ENCODE peak calls at places on chromosome 7, in five cellular contexts. Z is ACHN; P is iris pigment epithelial cell; Y is NCI-H774; R is activated naive CD4-positive, alpha-beta T cell treated with Interleukin-2 at 50 U/mL for 16 hours. A is an unnamed sample.

GRCh38 chr7:40546616-40547501 is 412.1 kb downstream of the SUGCT start:
- DNase-seq in Z (no peak), P (peak), Y (no peak), R (no peak), A (no peak)

GRCh38 chr7:22859676-22860290 is 37.1 kb upstream of the TOMM7 start:
- DNase-seq in Z (no peak), P (peak), Y (no peak), R (no peak), A (no peak)

GRCh38 chr7:146902728-146903127 is 786.1 kb downstream of the CNTNAP2 start:
- DNase-seq in Z (peak), P (no peak), Y (no peak), R (no peak), A (no peak)

GRCh38 chr7:98810166-98810802 is 59.5 kb downstream of the TMEM130 start:
- DNase-seq in Z (no peak), P (no peak), Y (no peak), R (no peak), A (no peak)

GRCh38 chr7:44608916-44609648 is 2.7 kb downstream of the OGDH start:
- DNase-seq in Z (no peak), P (peak), Y (no peak), R (no peak), A (no peak)

GRCh38 chr7:129368389-129368986 is 65.7 kb upstream of the STRIP2 start:
- DNase-seq in Z (no peak), P (no peak), Y (no peak), R (peak), A (no peak)

GRCh38 chr7:1200045-1200444 is 32.6 kb upstream of the UNCX start:
- DNase-seq in Z (no peak), P (peak), Y (no peak), R (no peak), A (no peak)

GRCh38 chr7:96167424-96167823 is 154.5 kb downstream of the SLC25A13 start:
- DNase-seq in Z (no peak), P (no peak), Y (no peak), R (no peak), A (no peak)

GRCh38 chr7:128115821-128116723 is 84.8 kb upstream of the LRRC4 start:
- DNase-seq in Z (no peak), P (no peak), Y (no peak), R (no peak), A (no peak)

GRCh38 chr7:142432386-142432785 is 174.5 kb upstream of the PRSS58 start:
- DNase-seq in Z (no peak), P (no peak), Y (no peak), R (no peak), A (no peak)

GRCh38 chr7:150964593-150965111 is 13.5 kb downstream of the KCNH2 start:
- DNase-seq in Z (no peak), P (no peak), Y (no peak), R (no peak), A (no peak)

GRCh38 chr7:1536768-1537630 is 6.5 kb downstream of the MAFK start:
- DNase-seq in Z (peak), P (peak), Y (no peak), R (no peak), A (no peak)

GRCh38 chr7:151825711-151826110 is 51.2 kb downstream of the PRKAG2 start:
- DNase-seq in Z (no peak), P (no peak), Y (no peak), R (no peak), A (no peak)

GRCh38 chr7:98248156-98248555 is 3.9 kb downstream of the TECPR1 start:
- DNase-seq in Z (no peak), P (no peak), Y (no peak), R (no peak), A (no peak)

GRCh38 chr7:26664735-26665420 is 199.5 kb downstream of the SKAP2 start:
- DNase-seq in Z (peak), P (peak), Y (no peak), R (peak), A (no peak)

GRCh38 chr7:156014808-156015207 is 202.5 kb upstream of the SHH start:
- DNase-seq in Z (no peak), P (no peak), Y (no peak), R (no peak), A (no peak)

GRCh38 chr7:142338633-142339501 is 81.0 kb upstream of the PRSS58 start:
- DNase-seq in Z (peak), P (peak), Y (no peak), R (no peak), A (no peak)

GRCh38 chr7:55073051-55073511 is 54.3 kb downstream of the EGFR start:
- DNase-seq in Z (peak), P (peak), Y (no peak), R (no peak), A (no peak)

GRCh38 chr7:78018541-78019456 is 220.2 kb downstream of the PHTF2 start:
- DNase-seq in Z (peak), P (peak), Y (peak), R (peak), A (no peak)

GRCh38 chr7:45368129-45368807 is 205.9 kb upstream of the ADCY1 start:
- DNase-seq in Z (no peak), P (no peak), Y (no peak), R (no peak), A (no peak)

GRCh38 chr7:69961396-69961795 is 363.1 kb downstream of the AUTS2 start:
- DNase-seq in Z (no peak), P (no peak), Y (no peak), R (no peak), A (no peak)

GRCh38 chr7:98276241-98276761 is 5.2 kb upstream of the BRI3 start:
- DNase-seq in Z (no peak), P (peak), Y (no peak), R (no peak), A (no peak)

GRCh38 chr7:67018940-67019339 is 22.3 kb downstream of the TYW1 start:
- DNase-seq in Z (no peak), P (no peak), Y (no peak), R (no peak), A (no peak)

GRCh38 chr7:19558527-19558926 is 150.3 kb downstream of the POLR1F start:
- DNase-seq in Z (no peak), P (peak), Y (no peak), R (no peak), A (no peak)

GRCh38 chr7:24574365-24574764 is 1.1 kb downstream of the PALS2 start:
- DNase-seq in Z (peak), P (peak), Y (no peak), R (no peak), A (no peak)

GRCh38 chr7:157412021-157412443 is 75.2 kb downstream of the DNAJB6 start:
- DNase-seq in Z (peak), P (peak), Y (no peak), R (peak), A (no peak)

GRCh38 chr7:101134399-101134980 is 7.6 kb downstream of the SERPINE1 start:
- DNase-seq in Z (no peak), P (peak), Y (no peak), R (no peak), A (no peak)

GRCh38 chr7:127578036-127578684 is 7.2 kb downstream of the GCC1 start:
- DNase-seq in Z (peak), P (peak), Y (no peak), R (no peak), A (no peak)

GRCh38 chr7:155405399-155406318 is 52.3 kb upstream of the EN2 start:
- DNase-seq in Z (peak), P (no peak), Y (no peak), R (no peak), A (no peak)

A was measured in GM12892.